ENCODE peak calls at places on chromosomes 5 and 9, in six cellular contexts. N is progenitor cell of endocrine pancreas, T is psoas muscle, I is AG09319, P is thoracic aorta, R is choroid plexus epithelial cell. J is an unnamed sample.

GRCh38 chr9:113875917-113876805 is at the start of gene ZNF618:
- DNase-seq in P (no peak), I (no peak), N (peak), T (peak), R (no peak), J (no peak)

GRCh38 chr5:136061630-136062381 is 33.0 kb downstream of the TGFBI start:
- DNase-seq in T (no peak), P (no peak), R (no peak), N (no peak), I (no peak), J (peak)

GRCh38 chr5:175434800-175435199 is 9.2 kb downstream of the DRD1 start:
- DNase-seq in N (no peak), T (no peak), R (no peak), P (no peak), I (no peak), J (no peak)

GRCh38 chr9:18447131-18447530 is 26.8 kb upstream of the ADAMTSL1 start:
- DNase-seq in I (no peak), T (no peak), N (no peak), R (no peak), P (peak), J (peak)

GRCh38 chr5:68682400-68683152 is 411.2 kb upstream of the SLC30A5 start:
- DNase-seq in R (no peak), N (no peak), P (no peak), I (no peak), T (no peak), J (no peak)

GRCh38 chr9:113674436-113674835 is 201.7 kb upstream of the ZNF618 start:
- DNase-seq in T (no peak), N (no peak), R (no peak), I (no peak), P (no peak), J (no peak)

GRCh38 chr5:14781106-14781505 is 90.5 kb downstream of the ANKH start:
- DNase-seq in N (no peak), P (no peak), I (no peak), T (no peak), R (peak), J (no peak)

GRCh38 chr9:93792358-93792757 is 162.8 kb downstream of the BARX1 start:
- DNase-seq in I (no peak), T (no peak), R (no peak), N (no peak), P (no peak), J (no peak)

GRCh38 chr5:140112685-140113179 is 1.2 kb upstream of the PURA start:
- DNase-seq in N (no peak), T (no peak), P (no peak), I (no peak), R (no peak), J (no peak)

GRCh38 chr5:176730815-176731475 is 79.4 kb upstream of the UNC5A start:
- DNase-seq in T (peak), R (no peak), P (no peak), N (no peak), I (no peak), J (no peak)

GRCh38 chr9:33814816-33815215 is 2.1 kb upstream of the UBE2R2 start:
- DNase-seq in R (no peak), N (no peak), I (no peak), P (no peak), T (no peak), J (no peak)

GRCh38 chr9:72958485-72959266 is 5.8 kb upstream of the ALDH1A1 start:
- DNase-seq in I (no peak), T (peak), R (no peak), P (no peak), N (no peak), J (no peak)

DNA sequence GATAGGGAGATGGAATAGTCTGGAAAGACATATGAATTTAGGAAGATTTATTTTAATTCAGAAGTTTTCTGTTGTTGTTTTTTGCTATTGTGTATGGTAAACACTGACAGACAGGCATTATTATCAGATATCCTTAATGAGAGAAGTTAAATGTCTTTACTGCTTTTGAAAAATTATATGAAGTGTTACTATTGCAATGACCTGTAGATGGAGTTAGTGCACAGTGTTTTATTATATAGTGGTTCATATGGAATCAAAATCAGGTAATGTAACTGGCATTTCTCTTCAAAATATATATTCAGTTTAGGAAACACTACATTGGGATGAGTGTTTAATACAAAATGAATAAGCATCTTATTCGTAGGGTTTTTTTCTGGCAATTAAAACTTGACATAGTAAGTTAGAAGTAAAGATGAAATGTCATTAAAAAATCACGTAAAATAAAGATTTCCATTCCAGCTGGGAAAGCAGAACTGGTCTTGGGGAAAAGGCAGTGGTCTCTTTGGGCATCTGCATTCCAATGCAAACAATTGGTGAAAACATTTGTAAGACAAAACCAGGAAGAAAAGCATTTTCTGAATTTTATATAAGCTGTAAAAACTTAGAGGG is 3.9 kb downstream of the GABRA1 start:
- DNase-seq in I (no peak), P (no peak), N (no peak), T (no peak), R (peak), J (no peak)
- TF ChIP-seq CTCF in I (no peak), P (no peak), N (peak), T (no peak), R (peak), J (no peak)

DNA sequence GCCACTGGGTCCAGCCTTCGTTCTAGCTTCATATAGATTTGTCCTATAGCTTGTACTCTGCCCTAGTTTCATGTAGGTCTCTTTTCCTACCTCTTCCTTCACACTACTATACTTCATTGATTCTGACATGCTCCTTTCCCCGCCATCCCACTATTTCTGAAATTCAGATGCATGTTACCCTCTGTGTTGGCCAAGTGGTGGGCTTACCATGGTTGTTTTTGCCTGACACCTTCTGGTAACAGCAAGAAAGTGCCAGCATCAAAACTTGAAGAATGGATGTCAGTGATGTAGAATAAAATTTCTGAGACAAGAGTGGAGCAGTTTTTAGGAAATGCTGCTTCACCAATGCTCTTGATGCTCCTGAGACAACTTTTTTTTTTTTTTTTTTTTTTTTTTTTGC is 19.5 kb upstream of the SERINC5 start:
- DNase-seq in N (no peak), I (no peak), R (peak), P (no peak), T (no peak), J (no peak)
- TF ChIP-seq CTCF in N (peak), I (peak), R (peak), P (no peak), T (peak), J (no peak)

GRCh38 chr5:149839761-149840160 is 104.8 kb downstream of the PDE6A start:
- DNase-seq in R (peak), T (no peak), P (no peak), N (no peak), I (no peak), J (no peak)

GRCh38 chr5:149840226-149840825 is 104.3 kb downstream of the PDE6A start:
- DNase-seq in T (no peak), R (peak), N (no peak), P (no peak), I (no peak), J (no peak)

GRCh38 chr5:149838881-149839739 is 105.5 kb downstream of the PDE6A start:
- DNase-seq in P (no peak), T (no peak), N (no peak), I (no peak), R (peak), J (no peak)

GRCh38 chr5:149836451-149837139 is 106.5 kb downstream of the PPARGC1B start:
- DNase-seq in I (no peak), R (no peak), P (no peak), T (no peak), N (no peak), J (no peak)

DNA sequence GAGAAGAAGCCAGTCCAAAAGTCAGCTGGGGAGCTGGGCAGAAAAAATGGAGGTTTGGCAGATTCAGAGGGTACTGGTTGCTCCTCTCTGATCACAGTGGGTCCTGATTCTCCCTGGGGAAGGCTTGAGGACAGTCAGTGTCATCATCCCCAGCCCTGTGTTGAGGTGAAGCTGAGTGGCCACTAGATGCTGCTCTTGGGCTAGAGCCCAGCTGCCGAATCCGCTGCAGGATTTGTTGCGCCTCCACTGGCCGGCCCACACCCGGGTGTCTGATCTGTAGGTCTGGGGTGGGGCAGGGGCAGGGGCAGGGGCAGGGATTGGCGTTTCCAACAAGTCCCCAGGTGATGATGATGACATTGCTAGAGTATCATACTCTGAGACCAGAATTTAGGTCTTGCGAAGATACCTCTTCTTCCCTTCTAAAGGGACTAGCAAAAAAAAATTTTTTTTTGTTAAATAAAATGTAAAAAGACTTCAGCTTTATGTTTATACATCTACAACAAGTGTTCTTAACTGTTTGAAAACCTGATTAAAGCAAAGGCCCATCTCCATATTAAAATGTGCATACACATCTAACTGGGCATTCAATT is 106.8 kb downstream of the PDE6A start:
- DNase-seq in I (peak), R (peak), P (no peak), T (peak), N (peak), J (no peak)
- TF ChIP-seq CTCF in I (peak), R (peak), P (peak), T (peak), N (peak), J (no peak)

GRCh38 chr9:35415769-35416427 is 74.0 kb upstream of the RUSC2 start:
- DNase-seq in I (no peak), N (no peak), P (no peak), T (no peak), R (no peak), J (no peak)
- TF ChIP-seq CTCF in I (no peak), N (peak), P (no peak), T (no peak), R (peak), J (no peak)

DNA sequence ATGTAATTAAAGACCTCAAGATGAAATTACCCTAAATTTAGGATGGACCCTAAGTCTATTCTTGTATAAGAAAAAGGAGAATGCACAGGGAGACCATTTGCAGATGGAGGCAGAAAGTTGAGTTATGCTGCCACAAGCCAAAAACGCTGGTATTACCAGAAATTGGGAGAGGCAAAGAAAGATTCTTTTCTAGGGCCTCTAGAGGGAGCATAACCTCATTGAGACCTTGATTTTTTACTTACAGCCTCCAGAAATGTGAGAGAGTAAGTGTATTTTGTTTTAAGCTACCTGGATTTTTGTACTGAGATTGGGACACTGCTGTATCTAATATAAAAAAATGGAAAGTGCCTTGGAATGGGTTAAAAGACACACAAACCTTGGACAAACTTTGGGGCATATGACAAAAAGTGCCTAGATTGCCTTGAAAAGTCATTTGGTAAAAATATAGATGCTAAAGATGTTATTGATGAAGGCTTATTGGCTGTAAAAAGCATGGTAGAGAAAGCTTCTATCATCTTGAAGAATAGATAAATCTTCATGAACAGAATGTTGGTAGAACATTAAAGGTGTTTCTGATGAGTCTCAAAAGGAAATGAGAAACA is 174.7 kb upstream of the PRDM9 start:
- DNase-seq in P (no peak), R (peak), T (no peak), N (no peak), I (no peak), J (no peak)
- TF ChIP-seq CTCF in P (no peak), R (peak), T (no peak), N (peak), I (no peak), J (no peak)

GRCh38 chr9:122121931-122122330 is 28.8 kb upstream of the TTLL11 start:
- DNase-seq in T (no peak), R (no peak), N (no peak), I (no peak), P (no peak), J (no peak)
- TF ChIP-seq CTCF in T (no peak), R (no peak), N (no peak), I (no peak), P (no peak), J (no peak)

GRCh38 chr9:91162784-91163440 is 198.8 kb downstream of the AUH start:
- DNase-seq in R (no peak), T (no peak), N (no peak), I (no peak), P (no peak), J (peak)

GRCh38 chr9:91162311-91162710 is 199.4 kb downstream of the AUH start:
- DNase-seq in R (no peak), I (no peak), T (no peak), N (no peak), P (no peak), J (no peak)

GRCh38 chr9:91160181-91160580 is 201.5 kb downstream of the AUH start:
- DNase-seq in N (no peak), R (no peak), P (no peak), T (no peak), I (no peak), J (peak)

GRCh38 chr9:91160599-91161464 is 200.9 kb downstream of the AUH start:
- DNase-seq in T (no peak), I (no peak), N (no peak), R (no peak), P (no peak), J (peak)

DNA sequence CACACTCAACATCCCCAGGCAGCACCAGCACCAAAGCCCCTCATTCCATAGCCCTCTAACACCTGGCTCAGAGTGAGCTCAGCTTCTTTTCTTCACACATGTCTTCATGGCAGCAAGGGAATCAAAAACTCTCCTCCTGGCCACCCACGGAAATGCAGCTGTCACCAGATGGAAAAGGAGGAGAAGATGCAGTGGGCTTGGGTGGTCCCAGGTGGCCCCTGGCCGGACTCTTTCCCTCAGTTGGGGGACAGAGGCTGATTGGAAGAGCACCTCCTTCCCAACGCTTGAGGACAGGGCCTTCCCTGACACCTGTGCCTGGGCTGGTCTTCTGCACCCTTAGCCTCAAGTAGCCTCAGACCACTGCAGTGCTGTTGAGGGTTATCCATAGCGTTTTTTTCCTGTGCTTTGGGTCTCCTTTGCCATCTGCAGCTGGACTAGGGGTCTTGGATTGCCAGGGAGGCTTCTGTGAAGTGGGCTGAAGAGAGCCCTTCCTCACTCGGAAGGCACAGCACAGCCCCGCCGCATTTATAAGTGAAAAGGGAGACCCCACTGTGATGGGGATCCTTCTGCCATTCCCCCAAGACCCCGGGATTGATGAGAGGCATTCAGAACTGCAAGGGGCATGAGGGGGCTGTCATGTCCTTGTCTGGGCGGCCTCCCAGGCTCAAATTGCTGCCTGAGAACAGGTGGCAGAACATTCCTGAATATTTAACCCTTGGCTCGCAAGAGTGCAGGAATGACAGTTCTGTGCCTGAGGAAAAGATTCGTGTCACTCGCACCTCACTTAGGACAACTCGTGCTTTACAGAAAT is 200.0 kb downstream of the AUH start:
- DNase-seq in P (no peak), T (no peak), R (no peak), I (no peak), N (no peak), J (peak)
- TF ChIP-seq CTCF in P (no peak), T (no peak), R (peak), I (no peak), N (no peak), J (no peak)

GRCh38 chr5:43281840-43282658 is 31.2 kb downstream of the HMGCS1 start:
- DNase-seq in I (no peak), N (no peak), P (no peak), T (no peak), R (no peak), J (no peak)

GRCh38 chr5:43275391-43275790 is 37.8 kb downstream of the HMGCS1 start:
- DNase-seq in N (no peak), P (no peak), I (no peak), T (no peak), R (no peak), J (no peak)

GRCh38 chr5:43274435-43275114 is 38.6 kb downstream of the HMGCS1 start:
- DNase-seq in T (no peak), R (no peak), I (no peak), P (no peak), N (no peak), J (no peak)

GRCh38 chr5:43279548-43280274 is 33.5 kb downstream of the HMGCS1 start:
- DNase-seq in R (no peak), P (no peak), N (no peak), T (no peak), I (no peak), J (no peak)
- TF ChIP-seq CTCF in R (no peak), P (no peak), N (no peak), T (no peak), I (no peak), J (no peak)